ENCODE peak calls at places on chromosomes 13 and 19, in four cellular contexts. One of them, this sample, is unnamed.

GRCh38 chr19:14507704-14508246 is 10.4 kb downstream of the DNAJB1 start:
- DNase-seq in suprapubic skin: no peak
- DNase-seq in cardiac fibroblast: peak
- DNase-seq in B cell: no peak
- DNase-seq in this sample: no peak

GRCh38 chr13:96696501-96696900 is 297.8 kb downstream of the OXGR1 start:
- DNase-seq in suprapubic skin: no peak
- DNase-seq in cardiac fibroblast: no peak
- DNase-seq in B cell: no peak
- DNase-seq in this sample: no peak

GRCh38 chr19:29503785-29504184 is 22.0 kb upstream of the VSTM2B start:
- DNase-seq in suprapubic skin: no peak
- DNase-seq in cardiac fibroblast: no peak
- DNase-seq in B cell: no peak
- DNase-seq in this sample: no peak

GRCh38 chr19:21568816-21569496 is 63.6 kb downstream of the ZNF429 start:
- DNase-seq in suprapubic skin: peak
- DNase-seq in cardiac fibroblast: peak
- DNase-seq in B cell: peak
- DNase-seq in this sample: no peak

GRCh38 chr13:87887459-87888123 is 216.4 kb downstream of the SLITRK5 start:
- DNase-seq in suprapubic skin: no peak
- DNase-seq in cardiac fibroblast: no peak
- DNase-seq in B cell: no peak
- DNase-seq in this sample: no peak

GRCh38 chr19:48726573-48726972 is 7.0 kb upstream of the MAMSTR start:
- DNase-seq in suprapubic skin: no peak
- DNase-seq in cardiac fibroblast: peak
- DNase-seq in B cell: peak
- DNase-seq in this sample: no peak

GRCh38 chr19:49432141-49433073 is 7.2 kb downstream of the GFY start:
- DNase-seq in suprapubic skin: no peak
- DNase-seq in cardiac fibroblast: no peak
- DNase-seq in B cell: no peak
- DNase-seq in this sample: no peak

GRCh38 chr19:14425696-14426138 is 6.6 kb upstream of the DDX39A start:
- DNase-seq in suprapubic skin: no peak
- DNase-seq in cardiac fibroblast: peak
- DNase-seq in B cell: no peak
- DNase-seq in this sample: no peak

GRCh38 chr13:104301216-104301975 is 1235.2 kb upstream of the SLC10A2 start:
- DNase-seq in suprapubic skin: no peak
- DNase-seq in cardiac fibroblast: no peak
- DNase-seq in B cell: no peak
- DNase-seq in this sample: no peak

GRCh38 chr13:49859568-49859967 is 67.1 kb upstream of the KPNA3 start:
- DNase-seq in suprapubic skin: no peak
- DNase-seq in cardiac fibroblast: peak
- DNase-seq in B cell: no peak
- DNase-seq in this sample: no peak

GRCh38 chr13:26132756-26133155 is 80.9 kb upstream of the SHISA2 start:
- DNase-seq in suprapubic skin: no peak
- DNase-seq in cardiac fibroblast: peak
- DNase-seq in B cell: peak
- DNase-seq in this sample: no peak

GRCh38 chr19:44367024-44367423 is 10.5 kb upstream of the ZNF112 start:
- DNase-seq in suprapubic skin: no peak
- DNase-seq in cardiac fibroblast: peak
- DNase-seq in B cell: no peak
- DNase-seq in this sample: no peak

GRCh38 chr13:106570354-106570822 is 2.5 kb upstream of the ARGLU1 start:
- DNase-seq in suprapubic skin: peak
- DNase-seq in cardiac fibroblast: peak
- DNase-seq in B cell: peak
- DNase-seq in this sample: no peak

GRCh38 chr19:51131780-51132680 is 7.3 kb downstream of the SIGLEC9 start:
- DNase-seq in suprapubic skin: peak
- DNase-seq in cardiac fibroblast: peak
- DNase-seq in B cell: no peak
- DNase-seq in this sample: no peak

GRCh38 chr19:16106121-16106520 is 5.6 kb upstream of the RAB8A start:
- DNase-seq in suprapubic skin: no peak
- DNase-seq in cardiac fibroblast: peak
- DNase-seq in B cell: no peak
- DNase-seq in this sample: no peak

GRCh38 chr19:49056101-49056901 is 1.2 kb downstream of the CGB7 start:
- DNase-seq in suprapubic skin: no peak
- DNase-seq in cardiac fibroblast: peak
- DNase-seq in B cell: peak
- DNase-seq in this sample: no peak

GRCh38 chr19:44305457-44305856 is 632 bp upstream of the ZNF235 start:
- DNase-seq in suprapubic skin: no peak
- DNase-seq in cardiac fibroblast: no peak
- DNase-seq in B cell: no peak
- DNase-seq in this sample: no peak

GRCh38 chr19:14337510-14337909 is 43.7 kb upstream of the ADGRE5 start:
- DNase-seq in suprapubic skin: no peak
- DNase-seq in cardiac fibroblast: peak
- DNase-seq in B cell: peak
- DNase-seq in this sample: no peak

GRCh38 chr13:20519887-20520286 is 5.8 kb downstream of the CRYL1 start:
- DNase-seq in suprapubic skin: no peak
- DNase-seq in cardiac fibroblast: no peak
- DNase-seq in B cell: no peak
- DNase-seq in this sample: no peak

GRCh38 chr13:29786698-29787097 is 63.7 kb downstream of the UBL3 start:
- DNase-seq in suprapubic skin: no peak
- DNase-seq in cardiac fibroblast: no peak
- DNase-seq in B cell: no peak
- DNase-seq in this sample: no peak

GRCh38 chr19:45050036-45050435 is 11.2 kb downstream of the CLASRP start:
- DNase-seq in suprapubic skin: no peak
- DNase-seq in cardiac fibroblast: no peak
- DNase-seq in B cell: no peak
- DNase-seq in this sample: no peak

GRCh38 chr19:29665826-29666633 is 769 bp downstream of the PLEKHF1 start:
- DNase-seq in suprapubic skin: peak
- DNase-seq in cardiac fibroblast: peak
- DNase-seq in B cell: peak
- DNase-seq in this sample: no peak

DNA sequence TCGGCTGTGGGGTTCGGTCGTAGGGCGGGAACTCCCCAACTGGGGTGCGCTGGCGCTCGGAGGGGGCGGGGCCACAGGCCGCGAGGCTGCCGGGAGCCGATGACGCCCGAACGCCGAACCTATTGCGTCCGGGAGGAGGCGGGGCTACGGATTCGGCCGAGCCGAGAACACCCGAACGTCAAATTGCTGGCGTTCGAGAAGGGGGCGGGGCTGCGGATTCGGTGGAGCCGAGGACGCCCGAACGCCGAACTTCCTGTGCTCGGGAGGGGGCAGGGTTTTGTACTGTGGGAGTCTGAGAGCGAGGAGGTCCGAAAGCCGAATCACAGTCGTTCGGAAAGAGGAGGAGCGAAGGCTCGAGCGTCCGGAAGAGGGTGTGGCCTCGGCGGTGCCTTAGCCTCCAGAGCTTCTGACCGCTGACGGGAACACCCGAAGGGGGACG is 586 bp upstream of the TSEN34 start:
- DNase-seq in suprapubic skin: peak
- DNase-seq in cardiac fibroblast: peak
- DNase-seq in B cell: peak
- DNase-seq in this sample: peak
- TF ChIP-seq CTCF in suprapubic skin: no peak
- TF ChIP-seq CTCF in cardiac fibroblast: no peak
- TF ChIP-seq CTCF in B cell: no peak
- TF ChIP-seq CTCF in this sample: no peak

DNA sequence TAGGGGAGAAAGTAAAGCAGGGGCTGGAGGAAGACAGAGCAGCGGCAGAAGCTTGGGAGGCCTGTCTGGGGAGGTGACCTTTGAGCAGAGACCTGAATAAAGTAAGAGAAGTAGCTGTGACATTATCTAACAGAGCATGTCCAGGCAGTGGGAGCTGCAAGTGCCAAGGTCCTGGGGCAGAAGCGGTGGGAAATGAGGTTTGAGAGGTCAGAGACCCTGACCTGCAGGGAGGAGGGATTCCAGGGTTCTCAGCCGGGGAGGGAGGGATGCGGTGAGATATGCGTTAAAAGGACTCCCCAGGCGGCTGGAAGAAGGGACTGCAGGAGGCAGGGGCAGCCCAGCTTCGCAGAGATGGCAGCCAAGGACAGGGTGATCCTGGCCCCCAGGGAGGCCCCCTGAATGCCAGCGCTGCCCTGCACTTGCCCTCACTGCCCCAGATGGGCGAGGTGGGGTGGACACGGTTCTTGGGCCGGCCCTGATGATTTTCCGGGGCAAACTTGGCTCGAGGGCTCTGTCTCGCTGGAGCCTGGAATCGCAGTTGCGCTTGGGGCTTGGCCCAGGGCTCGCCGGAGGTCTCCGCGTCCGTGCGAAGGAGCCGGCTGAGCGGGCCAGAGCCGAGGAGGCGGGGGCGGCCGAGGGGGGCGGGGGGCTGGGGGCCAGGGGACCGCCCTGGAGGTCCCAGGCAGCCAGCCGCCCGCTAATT is 3.2 kb downstream of the CRLF1 start:
- DNase-seq in suprapubic skin: no peak
- DNase-seq in cardiac fibroblast: peak
- DNase-seq in B cell: peak
- DNase-seq in this sample: no peak
- TF ChIP-seq CTCF in suprapubic skin: peak
- TF ChIP-seq CTCF in cardiac fibroblast: peak
- TF ChIP-seq CTCF in B cell: no peak
- TF ChIP-seq CTCF in this sample: peak

GRCh38 chr19:32252333-32252669 is 93.1 kb upstream of the ZNF507 start:
- DNase-seq in suprapubic skin: no peak
- DNase-seq in cardiac fibroblast: no peak
- DNase-seq in B cell: no peak
- DNase-seq in this sample: no peak
- TF ChIP-seq CTCF in suprapubic skin: no peak
- TF ChIP-seq CTCF in cardiac fibroblast: no peak
- TF ChIP-seq CTCF in B cell: no peak
- TF ChIP-seq CTCF in this sample: no peak

GRCh38 chr19:377801-378581 is 31.0 kb downstream of the C2CD4C start:
- DNase-seq in suprapubic skin: no peak
- DNase-seq in cardiac fibroblast: no peak
- DNase-seq in B cell: no peak
- DNase-seq in this sample: peak
- TF ChIP-seq CTCF in suprapubic skin: no peak
- TF ChIP-seq CTCF in cardiac fibroblast: no peak
- TF ChIP-seq CTCF in B cell: no peak
- TF ChIP-seq CTCF in this sample: no peak

GRCh38 chr13:27339299-27339698 is 68.7 kb downstream of the RASL11A start:
- DNase-seq in suprapubic skin: no peak
- DNase-seq in cardiac fibroblast: peak
- DNase-seq in B cell: peak
- DNase-seq in this sample: no peak
- TF ChIP-seq CTCF in suprapubic skin: peak
- TF ChIP-seq CTCF in cardiac fibroblast: peak
- TF ChIP-seq CTCF in B cell: peak
- TF ChIP-seq CTCF in this sample: peak

GRCh38 chr19:4449022-4449825 is 8.4 kb downstream of the UBXN6 start:
- DNase-seq in suprapubic skin: peak
- DNase-seq in cardiac fibroblast: no peak
- DNase-seq in B cell: no peak
- DNase-seq in this sample: no peak
- TF ChIP-seq CTCF in suprapubic skin: no peak
- TF ChIP-seq CTCF in cardiac fibroblast: no peak
- TF ChIP-seq CTCF in B cell: no peak
- TF ChIP-seq CTCF in this sample: no peak

GRCh38 chr13:113121928-113122420 is 625 bp upstream of the F10 start:
- DNase-seq in suprapubic skin: no peak
- DNase-seq in cardiac fibroblast: no peak
- DNase-seq in B cell: no peak
- DNase-seq in this sample: no peak

GRCh38 chr13:113124211-113125025 is 1.8 kb downstream of the F10 start:
- DNase-seq in suprapubic skin: no peak
- DNase-seq in cardiac fibroblast: no peak
- DNase-seq in B cell: no peak
- DNase-seq in this sample: no peak

GRCh38 chr13:113122571-113123225 is at the start of gene F10:
- DNase-seq in suprapubic skin: no peak
- DNase-seq in cardiac fibroblast: peak
- DNase-seq in B cell: no peak
- DNase-seq in this sample: peak

GRCh38 chr13:113121183-113121927 is 1.2 kb upstream of the F10 start:
- DNase-seq in suprapubic skin: no peak
- DNase-seq in cardiac fibroblast: no peak
- DNase-seq in B cell: no peak
- DNase-seq in this sample: no peak

GRCh38 chr13:113123226-113124150 is 889 bp downstream of the F10 start:
- DNase-seq in suprapubic skin: no peak
- DNase-seq in cardiac fibroblast: no peak
- DNase-seq in B cell: no peak
- DNase-seq in this sample: no peak
- TF ChIP-seq CTCF in suprapubic skin: no peak
- TF ChIP-seq CTCF in cardiac fibroblast: peak
- TF ChIP-seq CTCF in B cell: no peak
- TF ChIP-seq CTCF in this sample: no peak

GRCh38 chr13:45222919-45223318 is 22.1 kb upstream of the KCTD4 start:
- DNase-seq in suprapubic skin: no peak
- DNase-seq in cardiac fibroblast: no peak
- DNase-seq in B cell: no peak
- DNase-seq in this sample: no peak
- TF ChIP-seq CTCF in suprapubic skin: no peak
- TF ChIP-seq CTCF in cardiac fibroblast: no peak
- TF ChIP-seq CTCF in B cell: no peak
- TF ChIP-seq CTCF in this sample: no peak

GRCh38 chr19:8504171-8504570 is 1.7 kb upstream of the PRAM1 start:
- DNase-seq in suprapubic skin: no peak
- DNase-seq in cardiac fibroblast: no peak
- DNase-seq in B cell: no peak
- DNase-seq in this sample: no peak

GRCh38 chr19:8505680-8506401 is 3.4 kb upstream of the PRAM1 start:
- DNase-seq in suprapubic skin: peak
- DNase-seq in cardiac fibroblast: peak
- DNase-seq in B cell: peak
- DNase-seq in this sample: no peak

GRCh38 chr19:8510589-8511115 is 3.3 kb downstream of the ZNF414 start:
- DNase-seq in suprapubic skin: no peak
- DNase-seq in cardiac fibroblast: no peak
- DNase-seq in B cell: no peak
- DNase-seq in this sample: no peak

GRCh38 chr19:8503506-8503905 is 1.1 kb upstream of the PRAM1 start:
- DNase-seq in suprapubic skin: no peak
- DNase-seq in cardiac fibroblast: no peak
- DNase-seq in B cell: no peak
- DNase-seq in this sample: no peak

GRCh38 chr19:8506402-8506957 is 4.0 kb upstream of the PRAM1 start:
- DNase-seq in suprapubic skin: no peak
- DNase-seq in cardiac fibroblast: no peak
- DNase-seq in B cell: no peak
- DNase-seq in this sample: no peak
- TF ChIP-seq CTCF in suprapubic skin: no peak
- TF ChIP-seq CTCF in cardiac fibroblast: no peak
- TF ChIP-seq CTCF in B cell: peak
- TF ChIP-seq CTCF in this sample: peak

This sample was measured in chondrocyte.